ENCODE peak calls at places on chromosomes 2 and 18, in five cellular contexts. C, T, P, B and I are unnamed samples. For H3K9me3, the result is how much of the 10 kb centered on the place peaks cover.

GRCh38 chr18:13147146-13147545 is 71.4 kb upstream of the LDLRAD4 start:
- DNase-seq in C (no peak), T (no peak), P (no peak), B (no peak), I (no peak)

GRCh38 chr2:190106783-190107182 is 44.3 kb upstream of the MSTN start:
- DNase-seq in C (no peak), T (no peak), P (no peak), B (no peak), I (no peak)

GRCh38 chr2:17706845-17707244 is 46.8 kb downstream of the SMC6 start:
- DNase-seq in C (no peak), T (no peak), P (no peak), B (no peak), I (no peak)

GRCh38 chr2:159936471-159936870 is 125.9 kb downstream of the PLA2R1 start:
- DNase-seq in C (no peak), T (no peak), P (no peak), B (no peak), I (no peak)

GRCh38 chr2:186903183-186903582 is 54.2 kb upstream of the ZSWIM2 start:
- DNase-seq in C (no peak), T (no peak), P (no peak), B (no peak), I (no peak)

GRCh38 chr2:143823286-143823685 is 694.1 kb downstream of the ARHGAP15 start:
- DNase-seq in C (no peak), T (no peak), P (no peak), B (no peak), I (no peak)

GRCh38 chr2:10237392-10238321 is 65.0 kb upstream of the HPCAL1 start:
- DNase-seq in C (no peak), T (no peak), P (no peak), B (no peak), I (no peak)

GRCh38 chr2:43169987-43170732 is 56.2 kb downstream of the ZFP36L2 start:
- DNase-seq in C (no peak), T (peak), P (no peak), B (no peak), I (peak)

GRCh38 chr2:217851191-217852020 is 151.4 kb downstream of the TNS1 start:
- DNase-seq in C (peak), T (no peak), P (no peak), B (no peak), I (no peak)

GRCh38 chr2:140876015-140876414 is 1254.8 kb downstream of the LRP1B start:
- DNase-seq in C (no peak), T (no peak), P (no peak), B (no peak), I (no peak)

GRCh38 chr2:140869107-140869506 is 1261.7 kb downstream of the LRP1B start:
- DNase-seq in C (no peak), T (no peak), P (no peak), B (no peak), I (no peak)

DNA sequence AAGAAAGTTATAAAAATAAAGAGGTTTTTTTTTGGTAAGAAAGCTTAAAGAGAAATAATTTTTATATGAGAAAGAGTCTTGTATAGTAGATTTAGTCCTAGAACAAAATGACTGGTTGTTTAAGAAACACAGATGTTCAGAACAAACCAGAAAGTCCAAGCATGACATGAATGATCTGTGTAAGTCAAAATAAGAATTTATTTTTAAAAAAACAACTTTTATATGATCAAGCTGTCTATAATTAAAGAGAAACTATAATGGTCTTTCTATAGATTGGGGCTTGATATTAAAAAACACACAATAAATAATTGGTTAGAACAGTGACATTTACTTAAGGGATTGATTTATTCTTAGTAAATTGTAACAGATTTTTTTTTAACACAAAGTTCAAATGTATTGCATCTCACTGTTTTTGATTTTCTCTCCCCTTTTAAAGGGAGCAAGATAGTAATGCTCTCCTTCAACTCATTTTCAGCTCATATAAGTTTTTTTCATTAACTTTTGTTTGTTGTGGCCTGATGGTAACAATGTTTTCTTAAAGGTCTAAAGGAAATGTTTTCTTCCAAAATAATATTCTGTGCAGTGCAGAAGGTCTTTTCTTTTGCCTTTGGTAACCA is 1256.8 kb downstream of the LRP1B start:
- DNase-seq in C (no peak), T (no peak), P (no peak), B (no peak), I (no peak)
- H3K9me3 ChIP-seq in C (under half), T (under half), P (under half), B (under half), I (under half)

GRCh38 chr18:80026363-80026762 is 7.9 kb upstream of the RBFA start:
- DNase-seq in C (no peak), T (no peak), P (no peak), B (no peak), I (no peak)

GRCh38 chr18:80023173-80023572 is 11.1 kb upstream of the RBFA start:
- DNase-seq in C (no peak), T (no peak), P (no peak), B (no peak), I (no peak)

GRCh38 chr18:80022613-80023012 is 11.6 kb upstream of the RBFA start:
- DNase-seq in C (no peak), T (no peak), P (peak), B (no peak), I (no peak)
- H3K9me3 ChIP-seq in C (under half), T (half or more), P (half or more), B (under half), I (under half)

GRCh38 chr18:777021-777420 is 35.0 kb downstream of the YES1 start:
- DNase-seq in C (no peak), T (no peak), P (no peak), B (no peak), I (no peak)
- H3K9me3 ChIP-seq in C (under half), T (under half), P (under half), B (under half), I (under half)

DNA sequence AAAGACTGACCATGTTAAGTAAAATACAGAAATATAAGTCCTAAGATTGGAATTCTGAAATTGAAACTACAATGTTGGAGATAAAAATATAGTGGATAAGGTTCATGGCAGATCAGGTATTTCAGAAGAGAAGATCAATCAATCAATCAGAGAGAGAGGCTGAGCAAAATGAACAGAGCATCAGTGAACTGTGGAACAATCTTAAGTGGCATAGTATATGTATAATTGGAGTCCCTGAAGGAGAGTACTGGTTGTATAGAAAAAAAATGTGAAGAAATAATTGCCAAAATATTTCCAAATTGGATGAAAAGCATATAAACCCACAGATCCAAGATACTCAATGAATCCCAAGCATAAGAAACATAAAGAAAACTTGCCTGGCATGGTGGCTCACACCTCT is 35.0 kb downstream of the ASB18 start:
- DNase-seq in C (no peak), T (no peak), P (no peak), B (no peak), I (no peak)
- H3K9me3 ChIP-seq in C (under half), T (under half), P (under half), B (under half), I (under half)

DNA sequence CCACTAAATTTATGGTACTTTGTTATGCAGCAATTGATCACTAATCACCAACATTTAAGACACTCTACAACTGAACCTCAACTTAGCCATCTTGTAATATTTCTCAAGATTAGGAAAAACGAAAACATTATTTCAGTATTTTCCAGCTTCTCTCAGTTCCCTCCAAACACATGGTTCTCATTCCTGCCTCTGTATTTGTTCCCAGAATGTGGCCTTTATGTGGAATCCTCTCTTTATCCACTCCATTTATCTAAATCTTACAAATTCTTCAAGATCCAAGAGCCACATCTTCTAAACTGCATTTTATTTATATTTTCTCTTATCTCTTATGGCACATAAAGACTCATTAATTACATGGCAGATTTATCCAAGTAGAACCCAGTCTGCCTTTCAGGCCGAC is 331.2 kb downstream of the GULP1 start:
- DNase-seq in C (no peak), T (no peak), P (no peak), B (no peak), I (no peak)
- H3K9me3 ChIP-seq in C (under half), T (under half), P (under half), B (under half), I (under half)

GRCh38 chr18:42413870-42414269 is 458.8 kb downstream of the PIK3C3 start:
- DNase-seq in C (no peak), T (no peak), P (no peak), B (no peak), I (no peak)
- H3K9me3 ChIP-seq in C (under half), T (under half), P (under half), B (under half), I (under half)

GRCh38 chr18:14905350-14905749 is 157.4 kb downstream of the ANKRD30B start:
- DNase-seq in C (no peak), T (no peak), P (no peak), B (no peak), I (no peak)
- H3K9me3 ChIP-seq in C (under half), T (under half), P (under half), B (under half), I (under half)

DNA sequence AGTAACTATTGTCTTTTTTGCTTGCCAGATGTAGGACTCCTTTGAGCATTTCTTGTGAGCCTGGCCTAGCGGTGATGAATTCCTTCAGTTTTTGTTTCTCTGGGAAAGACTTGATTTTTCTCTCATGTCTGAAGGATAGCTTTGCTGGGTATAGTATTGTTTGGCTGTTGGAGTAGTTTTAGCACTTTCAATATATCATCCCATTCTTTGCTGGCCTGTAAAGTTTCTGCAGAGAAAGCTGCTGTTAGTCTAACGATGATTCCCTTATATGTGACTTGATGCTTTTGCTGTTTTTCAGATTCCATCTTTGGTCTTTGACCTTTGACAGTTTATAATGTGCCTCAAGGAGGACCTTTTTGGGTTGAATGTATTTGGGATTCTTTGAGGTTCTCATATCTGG is 12.7 kb downstream of the ZDBF2 start:
- DNase-seq in C (no peak), T (no peak), P (no peak), B (no peak), I (no peak)
- H3K9me3 ChIP-seq in C (under half), T (under half), P (half or more), B (under half), I (under half)

GRCh38 chr18:4658804-4659203 is 203.7 kb upstream of the DLGAP1 start:
- DNase-seq in C (no peak), T (no peak), P (no peak), B (no peak), I (no peak)
- H3K9me3 ChIP-seq in C (under half), T (under half), P (under half), B (under half), I (under half)

DNA sequence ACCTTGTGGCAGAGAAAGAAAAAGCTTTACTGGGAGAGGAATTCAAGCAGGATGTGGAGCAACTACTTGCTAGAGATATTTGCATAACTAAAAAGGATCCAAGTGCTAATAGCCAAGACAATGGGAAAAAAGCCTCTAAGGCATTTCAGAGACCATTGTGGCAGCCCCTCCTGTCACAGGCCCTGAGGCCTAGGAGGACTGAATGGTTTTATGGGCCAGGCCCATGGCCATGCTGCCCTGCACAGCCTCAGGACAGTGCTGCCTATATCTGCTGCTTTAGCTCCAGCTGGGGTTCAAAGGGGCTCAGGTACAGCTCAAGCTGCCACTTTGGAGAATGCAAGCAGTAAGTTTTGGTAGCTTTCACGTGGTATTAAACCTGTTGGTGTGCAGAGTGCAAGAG is 17.1 kb upstream of the MRPS5 start:
- DNase-seq in C (no peak), T (no peak), P (no peak), B (no peak), I (no peak)
- H3K9me3 ChIP-seq in C (under half), T (under half), P (under half), B (under half), I (under half)